ENCODE peak calls at places on chromosome 7, in six cellular contexts. P is GM12865; K is fibroblast of the aortic adventitia; M is DMS53; Z is activated effector memory CD4-positive, alpha-beta T cell treated with anti-CD3 and anti-CD28 coated beads, Interleukin-2, amount 50 U/mL, for 16 hours; Y is NCI-H1092 treated with DMSO at 0.1 percent for 48 hours. B is an unnamed sample.

GRCh38 chr7:149147072-149147729 is at the start of gene ZNF398:
- DNase-seq in K (peak), P (peak), M (peak), Z (peak), Y (peak), B (peak)

GRCh38 chr7:47507514-47507913 is 74.4 kb downstream of the TNS3 start:
- DNase-seq in P (no peak), K (no peak), M (no peak), Y (no peak), Z (no peak), B (peak)

GRCh38 chr7:28160551-28160991 is 20.0 kb downstream of the JAZF1 start:
- DNase-seq in P (no peak), Z (no peak), Y (no peak), K (no peak), M (no peak), B (no peak)

GRCh38 chr7:18866359-18867036 is 250.9 kb downstream of the TWIST1 start:
- DNase-seq in K (peak), Z (no peak), P (peak), M (peak), Y (no peak), B (peak)

GRCh38 chr7:101768280-101768679 is 49.1 kb upstream of the CUX1 start:
- DNase-seq in M (no peak), K (no peak), P (no peak), Y (no peak), Z (no peak), B (no peak)

GRCh38 chr7:147571436-147572180 is 1019.0 kb upstream of the C7orf33 start:
- DNase-seq in Y (no peak), Z (no peak), M (no peak), K (no peak), P (no peak), B (no peak)

GRCh38 chr7:90180011-90180585 is 25.8 kb downstream of the STEAP1 start:
- DNase-seq in K (peak), M (peak), Y (no peak), Z (no peak), P (peak), B (no peak)

GRCh38 chr7:48161407-48162125 is 9.7 kb upstream of the ABCA13 start:
- DNase-seq in K (peak), Z (no peak), M (no peak), Y (no peak), P (no peak), B (no peak)

GRCh38 chr7:76372984-76373833 is 14.4 kb upstream of the YWHAG start:
- DNase-seq in Z (no peak), M (peak), K (peak), Y (no peak), P (no peak), B (no peak)

GRCh38 chr7:108124820-108125219 is 5.3 kb downstream of the LAMB4 start:
- DNase-seq in M (no peak), Z (no peak), K (peak), P (no peak), Y (no peak), B (no peak)

B was measured in sigmoid colon.